ENCODE peak calls at places on chromosomes 6 and 20, in four cellular contexts. R is IMR-90, C is GM12878, M is K562. B is an unnamed sample.

GRCh38 chr20:61786230-61786629 is 279.5 kb downstream of the TAF4 start:
- DNase-seq in R (no peak), C (no peak), M (no peak), B (no peak)

GRCh38 chr20:41137412-41138216 is at the start of gene PLCG1:
- DNase-seq in R (peak; percentile 63), C (no peak), M (peak; percentile 82), B (peak; percentile 83)

GRCh38 chr6:7726416-7727149 is 684 bp downstream of the BMP6 start:
- DNase-seq in R (no peak), C (no peak), M (no peak), B (no peak)

GRCh38 chr20:24462461-24463010 is 6.9 kb upstream of the SYNDIG1 start:
- DNase-seq in R (no peak), C (no peak), M (no peak), B (no peak)

GRCh38 chr6:15108383-15108715 is 137.5 kb upstream of the JARID2 start:
- DNase-seq in R (no peak), C (no peak), M (no peak), B (no peak)

GRCh38 chr20:22460231-22460630 is 124.1 kb downstream of the FOXA2 start:
- DNase-seq in R (no peak), C (no peak), M (no peak), B (no peak)

GRCh38 chr20:29079769-29080690 is 2177.4 kb upstream of the DEFB115 start:
- DNase-seq in R (no peak), C (no peak), M (peak; percentile 97), B (no peak)

GRCh38 chr20:62707981-62708521 is 585 bp upstream of the NTSR1 start:
- DNase-seq in R (no peak), C (no peak), M (no peak), B (no peak)

GRCh38 chr20:53611449-53611894 is 17.8 kb upstream of the ZNF217 start:
- DNase-seq in R (peak; percentile 99), C (peak; percentile 82), M (peak; percentile 66), B (peak; percentile 63)

GRCh38 chr6:139134817-139135577 is at the start of gene HECA:
- DNase-seq in R (peak; percentile 94), C (no peak), M (peak; percentile 94), B (peak; percentile 93)

GRCh38 chr6:137816688-137817087 is 50.4 kb upstream of the TNFAIP3 start:
- DNase-seq in R (no peak), C (no peak), M (no peak), B (no peak)

GRCh38 chr6:137818440-137818839 is 48.6 kb upstream of the TNFAIP3 start:
- DNase-seq in R (no peak), C (no peak), M (no peak), B (no peak)

GRCh38 chr6:137813308-137813707 is 53.8 kb upstream of the TNFAIP3 start:
- DNase-seq in R (peak; percentile 10), C (no peak), M (no peak), B (no peak)

GRCh38 chr6:137817219-137817618 is 49.8 kb upstream of the TNFAIP3 start:
- DNase-seq in R (no peak), C (no peak), M (peak; percentile 33), B (no peak)

DNA sequence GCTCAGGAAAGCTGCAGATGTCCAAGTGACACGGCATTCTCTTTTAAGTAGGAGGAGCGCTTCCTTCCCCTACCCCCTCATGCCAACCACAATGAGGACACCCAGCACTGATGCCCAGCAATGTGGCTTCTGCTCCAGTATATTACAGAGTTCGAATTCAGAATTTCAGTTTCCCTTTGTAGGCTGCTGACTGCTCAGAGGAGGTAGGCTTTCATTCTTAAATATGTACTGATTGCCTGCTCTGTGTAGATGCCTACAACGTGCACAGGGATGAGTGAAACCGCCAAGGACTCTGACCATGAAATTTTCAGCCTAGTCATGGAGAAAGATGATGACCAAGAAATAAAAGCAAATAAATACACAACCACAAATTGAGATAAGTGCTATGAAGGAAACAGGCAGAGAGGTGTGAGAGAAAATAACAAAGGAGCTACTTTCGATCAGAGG is 50.9 kb upstream of the TNFAIP3 start:
- DNase-seq in R (no peak), C (no peak), M (no peak), B (no peak)
- TF ChIP-seq CTCF in R (no peak), C (no peak), M (no peak), B (no peak)

DNA sequence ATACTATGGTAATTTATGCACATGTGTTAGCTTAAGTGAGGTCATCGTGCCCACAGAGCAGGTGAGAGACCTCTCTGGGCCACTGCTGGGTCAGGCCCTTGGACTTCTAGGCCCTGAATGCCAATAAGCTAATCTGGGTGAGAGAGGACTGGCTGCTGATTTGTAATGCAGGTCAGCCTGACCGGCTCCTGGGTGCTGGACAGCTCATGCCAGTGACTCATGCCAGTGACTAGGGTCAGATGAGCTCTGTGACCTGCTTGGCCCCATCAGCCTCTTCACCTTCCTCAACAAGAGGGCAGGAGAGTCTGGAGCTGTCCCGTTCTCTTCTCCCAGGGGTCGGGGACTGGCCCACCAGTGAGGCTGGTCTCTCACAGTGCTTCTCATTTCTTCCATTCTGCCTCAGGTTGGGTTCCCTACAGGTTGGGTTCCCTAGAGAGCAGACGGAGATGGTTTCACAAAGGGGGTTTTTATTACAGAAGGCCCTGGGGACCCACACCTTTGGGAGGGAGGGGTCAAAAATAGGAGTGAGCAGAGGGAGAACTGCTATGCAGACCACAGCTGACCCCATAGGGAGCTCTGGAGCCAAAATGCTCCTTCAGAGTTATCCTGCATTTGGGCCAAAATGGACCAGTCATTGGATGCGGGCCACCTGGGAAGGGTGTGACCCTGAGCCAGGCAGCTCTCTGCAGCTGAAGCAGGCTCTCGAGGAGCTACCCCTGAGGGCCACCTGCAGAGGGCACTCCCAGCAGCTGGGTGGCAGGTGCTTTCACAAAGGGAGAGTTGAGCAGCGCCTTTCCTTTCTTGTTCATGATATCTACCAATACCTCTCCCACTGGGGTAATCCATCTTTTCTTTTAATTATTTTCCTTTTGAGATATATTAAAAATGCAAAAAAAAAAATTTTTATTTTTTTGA is 2.2 kb upstream of the OXT start:
- DNase-seq in R (peak; percentile 36), C (no peak), M (peak; percentile 31), B (no peak)
- H3K4me2 ChIP-seq in R (no peak overlapping the region), C (no peak overlapping the region), M (no peak overlapping the region), B (no peak overlapping the region)

DNA sequence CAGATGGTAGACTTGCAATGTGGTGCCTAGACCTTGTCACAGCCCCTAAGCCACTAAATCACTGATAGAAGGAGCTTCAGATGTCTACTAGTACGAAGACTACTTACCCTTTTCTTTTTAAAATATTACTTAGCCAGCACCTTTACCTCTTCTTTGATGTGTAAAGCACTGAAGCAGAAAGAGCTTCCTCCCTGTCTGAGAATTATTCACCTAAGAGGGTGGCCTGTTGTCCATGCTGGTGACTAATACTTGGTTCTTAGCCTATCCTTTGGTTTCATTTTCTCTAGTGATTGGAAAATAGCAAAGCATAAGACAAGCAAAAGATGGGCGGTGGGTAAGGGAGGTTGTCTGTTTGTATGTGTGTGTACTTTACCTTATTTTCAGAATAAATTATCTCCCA is 794.6 kb downstream of the TFAP2A start:
- DNase-seq in R (peak; percentile 38), C (no peak), M (no peak), B (no peak)
- TF ChIP-seq FOS in R (no peak), C (no peak), M (no peak), B (no peak)

DNA sequence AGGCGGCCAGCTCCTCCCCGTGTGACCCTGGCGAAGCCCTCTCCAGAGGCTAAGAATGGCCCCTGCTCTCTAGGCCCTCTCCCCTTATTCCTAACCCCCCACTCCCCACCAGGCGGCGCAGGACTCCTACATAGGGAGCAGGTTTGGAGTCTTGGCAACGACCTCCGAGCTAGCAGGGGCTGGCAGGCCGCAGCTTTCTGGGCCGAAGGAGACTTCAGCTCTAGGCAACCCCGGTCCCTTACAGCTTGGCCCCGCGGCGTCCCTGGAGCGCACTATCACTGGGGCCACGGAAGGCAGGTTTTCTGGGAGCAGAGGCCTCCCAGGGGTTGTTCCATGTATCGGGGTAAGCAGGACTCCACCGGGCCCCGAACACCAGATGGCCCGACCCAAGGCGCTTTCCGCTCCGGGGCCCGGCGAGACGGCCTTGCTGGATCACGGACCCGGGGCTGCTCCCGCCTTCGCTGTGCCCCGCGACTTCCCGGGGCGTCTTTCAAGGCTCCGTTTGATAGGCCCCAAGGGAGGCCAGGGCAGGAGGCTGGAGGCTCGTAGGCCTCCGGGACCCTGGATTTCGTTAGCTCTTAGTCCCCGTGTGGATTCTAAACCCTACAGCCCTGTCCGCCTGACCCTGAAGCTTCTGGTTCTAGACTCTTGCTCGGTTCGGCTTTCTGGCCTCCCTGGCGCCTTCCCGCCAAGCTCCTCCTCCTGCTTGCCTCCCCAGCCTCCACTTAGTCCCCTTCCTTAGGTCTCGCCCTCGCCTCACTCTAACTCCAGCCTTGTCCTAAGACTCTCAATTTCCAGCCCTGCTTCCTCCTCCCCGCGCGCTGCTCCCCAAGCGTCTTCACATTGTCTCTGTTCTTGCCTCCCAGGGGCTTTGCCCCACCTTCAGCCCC is 1.9 kb downstream of the SLC32A1 start:
- DNase-seq in R (peak; percentile 11), C (no peak), M (peak; percentile 68), B (peak; percentile 39)
- TF ChIP-seq CTCF in R (peak; percentile 34), C (peak; percentile 74), M (peak; percentile 63), B (peak; percentile 77)

DNA sequence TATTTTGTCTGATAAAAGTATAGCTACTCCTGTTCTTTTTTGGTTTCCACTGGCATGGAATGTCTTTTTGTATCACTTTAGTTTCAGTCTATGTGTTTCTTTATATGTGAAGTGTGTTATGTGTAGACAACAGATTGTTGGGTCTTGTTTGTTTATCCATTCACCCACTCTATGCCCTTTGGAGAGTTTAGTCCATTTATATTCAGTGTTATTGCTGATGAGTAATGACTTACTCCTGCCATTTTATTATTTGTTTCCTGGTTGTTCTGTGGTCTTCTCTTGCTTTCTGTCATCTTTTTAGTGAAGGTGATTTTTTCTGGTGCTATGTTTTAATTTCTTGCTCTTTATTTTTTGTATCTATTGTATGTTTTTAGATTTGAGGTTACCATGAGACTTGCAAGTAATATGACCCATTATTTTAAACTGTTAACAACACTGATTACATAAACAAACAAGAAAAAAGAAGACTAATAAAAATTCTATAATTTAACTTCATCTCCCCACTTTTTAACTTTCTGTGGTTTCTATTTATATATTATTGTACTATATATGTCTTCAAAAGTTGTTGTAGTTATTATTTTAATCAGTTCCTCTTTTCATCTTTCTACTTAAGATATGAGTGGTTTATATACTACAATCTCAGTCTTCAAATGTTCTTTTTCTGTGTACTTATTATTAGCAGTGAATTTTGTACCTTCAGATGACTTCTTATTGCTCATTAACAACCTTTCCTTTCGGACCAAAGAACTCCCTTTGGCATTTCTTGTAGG is 323.4 kb downstream of the BTBD9 start:
- DNase-seq in R (no peak), C (no peak), M (no peak), B (no peak)
- H3K4me2 ChIP-seq in R (no peak overlapping the region), C (peak overlapping the region; percentile 75), M (no peak overlapping the region), B (no peak overlapping the region)

DNA sequence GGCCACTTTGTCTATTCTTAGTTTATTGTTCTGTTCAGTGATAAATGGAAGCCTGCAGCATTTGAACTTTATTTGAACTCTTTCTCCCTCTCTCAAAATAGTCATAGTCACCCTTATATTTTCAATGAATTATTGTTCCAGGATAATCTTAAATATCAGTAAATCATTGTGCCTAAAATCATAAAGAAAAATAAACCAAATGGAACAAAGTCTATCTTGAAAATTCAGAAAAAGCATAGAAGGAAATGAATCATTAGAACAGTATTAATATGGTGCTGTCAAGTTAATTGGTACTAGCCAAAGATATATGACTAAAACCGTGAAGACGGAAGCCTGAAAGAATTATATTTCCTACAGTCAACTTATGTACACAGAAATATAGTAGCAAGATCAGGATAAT is 119.7 kb upstream of the ENPP5 start:
- DNase-seq in R (no peak), C (no peak), M (no peak), B (peak; percentile 88)
- TF ChIP-seq FOS in R (no peak), C (no peak), M (no peak), B (peak; percentile 71)